ENCODE peak calls at places on chromosomes 2 and 18, in four cellular contexts. B is foreskin melanocyte, N is pancreas, R is GF-D8. I is an unnamed sample.

GRCh38 chr2:241280291-241280690 is 35.2 kb downstream of the HDLBP start:
- DNase-seq in B (no peak), N (no peak), R (no peak), I (no peak)

GRCh38 chr2:207143474-207144190 is 22.1 kb downstream of the KLF7 start:
- DNase-seq in B (peak), N (peak), R (no peak), I (peak)

GRCh38 chr2:29627366-29627765 is 294.0 kb downstream of the ALK start:
- DNase-seq in B (no peak), N (no peak), R (no peak), I (no peak)

GRCh38 chr2:44937688-44938240 is 3.7 kb upstream of the SIX3 start:
- DNase-seq in B (no peak), N (no peak), R (peak), I (no peak)

GRCh38 chr2:182482511-182482910 is 55.7 kb upstream of the PDE1A start:
- DNase-seq in B (peak), N (no peak), R (no peak), I (no peak)

GRCh38 chr2:72917875-72918660 is 749 bp downstream of the EMX1 start:
- DNase-seq in B (no peak), N (no peak), R (no peak), I (peak)

GRCh38 chr2:241208058-241208457 is 19.6 kb downstream of the ANO7 start:
- DNase-seq in B (no peak), N (no peak), R (no peak), I (no peak)

GRCh38 chr2:64049633-64050220 is 30.5 kb upstream of the VPS54 start:
- DNase-seq in B (peak), N (peak), R (peak), I (peak)

GRCh38 chr2:203743441-203743932 is 37.0 kb downstream of the CD28 start:
- DNase-seq in B (no peak), N (no peak), R (no peak), I (no peak)

GRCh38 chr2:21642647-21643046 is 518.9 kb downstream of the TDRD15 start:
- DNase-seq in B (no peak), N (no peak), R (no peak), I (no peak)

GRCh38 chr2:113712941-113713340 is 43.5 kb downstream of the SLC35F5 start:
- DNase-seq in B (no peak), N (no peak), R (no peak), I (no peak)

GRCh38 chr18:50268022-50268747 is 1.9 kb upstream of the CFAP53 start:
- DNase-seq in B (no peak), N (peak), R (no peak), I (peak)

GRCh38 chr18:21296045-21296444 is 54.0 kb downstream of the GREB1L start:
- DNase-seq in B (no peak), N (no peak), R (no peak), I (no peak)

GRCh38 chr2:25948437-25948836 is 33.9 kb downstream of the KIF3C start:
- DNase-seq in B (no peak), N (no peak), R (no peak), I (no peak)

GRCh38 chr2:176150338-176151198 is 782 bp upstream of the HOXD4 start:
- DNase-seq in B (no peak), N (no peak), R (no peak), I (peak)

GRCh38 chr2:235908826-235909225 is 259.4 kb downstream of the GBX2 start:
- DNase-seq in B (no peak), N (no peak), R (no peak), I (no peak)

GRCh38 chr2:127618551-127618950 is 27.4 kb upstream of the GPR17 start:
- DNase-seq in B (peak), N (no peak), R (no peak), I (peak)

GRCh38 chr2:70280242-70280798 is 13.2 kb downstream of the SNRPG start:
- DNase-seq in B (no peak), N (no peak), R (no peak), I (no peak)

GRCh38 chr2:118857677-118858484 is 10.4 kb upstream of the EN1 start:
- DNase-seq in B (no peak), N (no peak), R (no peak), I (no peak)

GRCh38 chr2:74834806-74835755 is 1.2 kb downstream of the HK2 start:
- DNase-seq in B (no peak), N (peak), R (peak), I (peak)

GRCh38 chr18:57666818-57667497 is 45.3 kb upstream of the NARS1 start:
- DNase-seq in B (no peak), N (no peak), R (peak), I (no peak)

GRCh38 chr2:240635998-240636547 is 10.8 kb downstream of the GPR35 start:
- DNase-seq in B (no peak), N (no peak), R (no peak), I (no peak)

GRCh38 chr2:178066890-178067669 is 5.5 kb downstream of the PDE11A start:
- DNase-seq in B (peak), N (no peak), R (no peak), I (no peak)

GRCh38 chr2:38214209-38214717 is 138.3 kb upstream of the CYP1B1 start:
- DNase-seq in B (no peak), N (no peak), R (no peak), I (no peak)

GRCh38 chr2:121506621-121507020 is 24.1 kb upstream of the RNU4ATAC start:
- DNase-seq in B (no peak), N (no peak), R (no peak), I (no peak)

GRCh38 chr2:236919209-236919608 is 166.5 kb upstream of the COPS8 start:
- DNase-seq in B (no peak), N (no peak), R (no peak), I (no peak)

GRCh38 chr2:177397501-177398289 is 5.1 kb downstream of the AGPS start:
- DNase-seq in B (peak), N (peak), R (no peak), I (no peak)

GRCh38 chr18:13615432-13615861 is 110.9 kb downstream of the FAM210A start:
- DNase-seq in B (no peak), N (no peak), R (no peak), I (no peak)

GRCh38 chr18:58996131-58996632 is 131.5 kb downstream of the ZNF532 start:
- DNase-seq in B (no peak), N (no peak), R (no peak), I (no peak)

GRCh38 chr18:400466-400865 is 100.0 kb downstream of the COLEC12 start:
- DNase-seq in B (peak), N (no peak), R (no peak), I (no peak)

GRCh38 chr2:173051463-173051862 is 24.2 kb upstream of the MAP3K20 start:
- DNase-seq in B (no peak), N (no peak), R (peak), I (no peak)

GRCh38 chr18:9731380-9731779 is 23.3 kb downstream of the RAB31 start:
- DNase-seq in B (no peak), N (no peak), R (no peak), I (no peak)

GRCh38 chr2:207643892-207644291 is 18.7 kb upstream of the METTL21A start:
- DNase-seq in B (no peak), N (no peak), R (no peak), I (no peak)

GRCh38 chr2:240570531-240571313 is 2.4 kb downstream of the RNPEPL1 start:
- DNase-seq in B (no peak), N (no peak), R (no peak), I (peak)

GRCh38 chr2:168156661-168157060 is 90.7 kb downstream of the STK39 start:
- DNase-seq in B (no peak), N (no peak), R (no peak), I (no peak)

I was measured in stomach.